ENCODE peak calls at places on chromosome 7, in nine cellular contexts. P is A172, C is HEK293T, H is RCC 7860, J is gastrocnemius medialis, X is naive B cell, V is EL, N is iPS-NIHi11, Z is AG20443. A is an unnamed sample.

GRCh38 chr7:2033586-2034135 is 199.1 kb downstream of the MAD1L1 start:
- DNase-seq in X (no peak), V (no peak), P (no peak), N (no peak), J (peak), C (no peak), H (no peak), Z (no peak), A (no peak)

GRCh38 chr7:7100432-7100849 is 81.9 kb upstream of the C1GALT1 start:
- DNase-seq in X (no peak), V (no peak), C (no peak), N (peak), P (no peak), H (no peak), Z (no peak), J (no peak), A (no peak)

GRCh38 chr7:20323587-20323986 is 7.1 kb upstream of the ITGB8 start:
- DNase-seq in J (no peak), P (no peak), N (no peak), H (no peak), V (no peak), C (no peak), Z (no peak), X (no peak), A (no peak)

GRCh38 chr7:2810682-2811471 is 33.2 kb downstream of the GNA12 start:
- DNase-seq in H (no peak), V (no peak), C (no peak), N (no peak), Z (no peak), J (no peak), P (no peak), X (no peak), A (no peak)

GRCh38 chr7:99860281-99861127 is 16.3 kb downstream of the OR2AE1 start:
- DNase-seq in J (peak), H (peak), P (peak), X (no peak), N (no peak), V (peak), C (no peak), Z (peak), A (peak)

GRCh38 chr7:156735861-156736260 is 95.3 kb downstream of the RNF32 start:
- DNase-seq in Z (no peak), P (peak), C (no peak), X (no peak), H (no peak), V (no peak), N (no peak), J (no peak), A (peak)

GRCh38 chr7:156475666-156476065 is 164.9 kb upstream of the RNF32 start:
- DNase-seq in N (no peak), V (peak), J (peak), X (no peak), Z (peak), C (no peak), P (peak), H (peak), A (peak)

GRCh38 chr7:112132123-112132694 is 74.0 kb downstream of the DOCK4 start:
- DNase-seq in X (no peak), V (no peak), J (no peak), C (no peak), H (no peak), Z (no peak), P (no peak), N (no peak), A (no peak)

GRCh38 chr7:70182516-70182915 is 584.2 kb downstream of the AUTS2 start:
- DNase-seq in C (no peak), H (no peak), J (no peak), P (no peak), Z (no peak), N (no peak), X (no peak), V (no peak), A (no peak)

GRCh38 chr7:140349172-140349771 is 49.1 kb downstream of the SLC37A3 start:
- DNase-seq in Z (peak), H (no peak), N (no peak), V (peak), P (no peak), J (no peak), C (no peak), X (no peak), A (peak)

GRCh38 chr7:92730808-92731207 is 105.6 kb downstream of the CDK6 start:
- DNase-seq in Z (no peak), J (no peak), H (peak), N (no peak), C (no peak), P (no peak), V (peak), X (no peak), A (peak)

GRCh38 chr7:85890244-85890811 is 703.5 kb upstream of the SEMA3D start:
- DNase-seq in J (no peak), H (peak), N (peak), C (peak), V (peak), X (no peak), Z (peak), P (peak), A (peak)

GRCh38 chr7:106206826-106207541 is 77.8 kb downstream of the NAMPT start:
- DNase-seq in P (no peak), X (no peak), J (no peak), N (no peak), V (no peak), C (no peak), H (no peak), Z (no peak), A (no peak)

GRCh38 chr7:97004237-97004930 is 969 bp upstream of the DLX6 start:
- DNase-seq in V (no peak), X (no peak), N (no peak), Z (no peak), C (no peak), P (no peak), H (no peak), J (no peak), A (no peak)

GRCh38 chr7:92397542-92397941 is 49.7 kb upstream of the GATAD1 start:
- DNase-seq in V (no peak), H (no peak), X (no peak), Z (no peak), N (no peak), J (no peak), P (no peak), C (no peak), A (no peak)

GRCh38 chr7:40000734-40001315 is 50.8 kb downstream of the CDK13 start:
- DNase-seq in P (peak), H (no peak), C (no peak), J (no peak), Z (no peak), X (no peak), N (no peak), V (peak), A (peak)

A was measured in astrocyte.